ENCODE peak calls at places on chromosomes 7 and 10, in ten cellular contexts. X, B, A, K, V, C, D, S, Q and Z are unnamed samples.

GRCh38 chr7:112462236-112462635 is 12.0 kb downstream of the IFRD1 start:
- DNase-seq in X (no peak), B (no peak), A (no peak), K (peak; percentile 91), V (peak; percentile 80), C (peak; percentile 45), D (peak; percentile 62), S (peak; percentile 64), Q (no peak), Z (no peak)

GRCh38 chr7:112938895-112939588 is 147.6 kb downstream of the GPR85 start:
- DNase-seq in X (peak; percentile 22), B (peak; percentile 50), A (peak; percentile 57), K (peak; percentile 47), V (peak; percentile 63), C (peak; percentile 24), D (peak; percentile 20), S (no peak), Q (peak; percentile 21), Z (peak; percentile 29)

GRCh38 chr7:157414702-157415096 is 77.9 kb downstream of the DNAJB6 start:
- DNase-seq in X (no peak), B (no peak), A (no peak), K (no peak), V (no peak), C (no peak), D (no peak), S (no peak), Q (no peak), Z (no peak)

GRCh38 chr7:317643-318405 is 27.9 kb downstream of the FOXL3 start:
- DNase-seq in X (no peak), B (no peak), A (peak; percentile 13), K (no peak), V (no peak), C (no peak), D (no peak), S (no peak), Q (no peak), Z (no peak)

GRCh38 chr7:36034020-36034419 is 119.0 kb upstream of the EEPD1 start:
- DNase-seq in X (no peak), B (no peak), A (no peak), K (peak; percentile 76), V (no peak), C (no peak), D (peak; percentile 38), S (no peak), Q (peak; percentile 41), Z (no peak)

GRCh38 chr10:114401195-114401741 is 3.0 kb downstream of the AFAP1L2 start:
- DNase-seq in X (peak; percentile 79), B (no peak), A (no peak), K (peak; percentile 89), V (peak; percentile 72), C (peak; percentile 58), D (no peak), S (peak; percentile 72), Q (no peak), Z (no peak)

GRCh38 chr10:108597031-108597430 is 1326.3 kb downstream of the XPNPEP1 start:
- DNase-seq in X (no peak), B (no peak), A (no peak), K (peak; percentile 84), V (no peak), C (no peak), D (no peak), S (no peak), Q (no peak), Z (no peak)

GRCh38 chr7:84790873-84791272 is 396.0 kb downstream of the SEMA3D start:
- DNase-seq in X (no peak), B (no peak), A (no peak), K (peak; percentile 83), V (no peak), C (no peak), D (no peak), S (peak; percentile 53), Q (no peak), Z (no peak)

GRCh38 chr7:139479620-139480019 is 3.9 kb downstream of the KLRG2 start:
- DNase-seq in X (no peak), B (no peak), A (no peak), K (no peak), V (no peak), C (no peak), D (no peak), S (no peak), Q (no peak), Z (no peak)

GRCh38 chr10:98908868-98909267 is 326.8 kb downstream of the HPSE2 start:
- DNase-seq in X (no peak), B (no peak), A (no peak), K (no peak), V (no peak), C (no peak), D (no peak), S (no peak), Q (no peak), Z (no peak)

GRCh38 chr10:84308021-84308420 is 20.4 kb upstream of the CCSER2 start:
- DNase-seq in X (no peak), B (no peak), A (no peak), K (no peak), V (no peak), C (no peak), D (no peak), S (no peak), Q (no peak), Z (no peak)

GRCh38 chr10:110460111-110460809 is 37.4 kb upstream of the DUSP5 start:
- DNase-seq in X (peak; percentile 34), B (peak; percentile 95), A (peak; percentile 27), K (no peak), V (peak; percentile 58), C (peak; percentile 16), D (no peak), S (no peak), Q (no peak), Z (no peak)

GRCh38 chr10:128086003-128086863 is 40.0 kb downstream of the MKI67 start:
- DNase-seq in X (no peak), B (no peak), A (peak; percentile 76), K (no peak), V (peak; percentile 53), C (no peak), D (no peak), S (no peak), Q (no peak), Z (no peak)

GRCh38 chr7:26508481-26508880 is 216.8 kb downstream of the SNX10 start:
- DNase-seq in X (no peak), B (no peak), A (no peak), K (no peak), V (no peak), C (no peak), D (no peak), S (no peak), Q (no peak), Z (no peak)

GRCh38 chr7:151260883-151261282 is 12.4 kb upstream of the SMARCD3 start:
- DNase-seq in X (no peak), B (no peak), A (no peak), K (no peak), V (no peak), C (no peak), D (no peak), S (no peak), Q (no peak), Z (no peak)

GRCh38 chr7:151269511-151269910 is 21.0 kb upstream of the SMARCD3 start:
- DNase-seq in X (no peak), B (no peak), A (no peak), K (no peak), V (no peak), C (no peak), D (no peak), S (no peak), Q (no peak), Z (no peak)

GRCh38 chr7:151261534-151261933 is 13.0 kb upstream of the SMARCD3 start:
- DNase-seq in X (no peak), B (no peak), A (no peak), K (peak; percentile 28), V (no peak), C (no peak), D (no peak), S (no peak), Q (no peak), Z (no peak)

GRCh38 chr7:151264615-151265014 is 16.1 kb upstream of the SMARCD3 start:
- DNase-seq in X (no peak), B (no peak), A (no peak), K (no peak), V (no peak), C (no peak), D (no peak), S (no peak), Q (no peak), Z (no peak)

GRCh38 chr7:151265351-151265931 is 16.9 kb upstream of the SMARCD3 start:
- DNase-seq in X (no peak), B (no peak), A (no peak), K (no peak), V (no peak), C (no peak), D (no peak), S (no peak), Q (no peak), Z (no peak)
- TF ChIP-seq CTCF in X (no peak), B (no peak), A (no peak), K (no peak), V (no peak), C (no peak), D (no peak), S (no peak), Q (no peak), Z (no peak)

GRCh38 chr10:87054373-87055295 is 34.5 kb downstream of the FAM25A start:
- DNase-seq in X (no peak), B (no peak), A (no peak), K (peak; percentile 58), V (no peak), C (peak; percentile 59), D (no peak), S (peak; percentile 7), Q (no peak), Z (no peak)
- TF ChIP-seq CTCF in X (no peak), B (no peak), A (no peak), K (peak; percentile 41), V (no peak), C (peak; percentile 55), D (no peak), S (peak; percentile 27), Q (no peak), Z (peak; percentile 21)

GRCh38 chr7:30396379-30396778 is 82.2 kb downstream of the NOD1 start:
- DNase-seq in X (no peak), B (no peak), A (no peak), K (no peak), V (no peak), C (no peak), D (no peak), S (no peak), Q (no peak), Z (no peak)
- TF ChIP-seq CTCF in X (peak; percentile 32), B (no peak), A (no peak), K (peak; percentile 17), V (no peak), C (peak; percentile 47), D (no peak), S (peak; percentile 13), Q (peak; percentile 21), Z (no peak)

GRCh38 chr7:17474724-17475344 is 176.4 kb downstream of the AHR start:
- DNase-seq in X (no peak), B (no peak), A (peak; percentile 23), K (no peak), V (no peak), C (no peak), D (no peak), S (no peak), Q (peak; percentile 3), Z (no peak)

GRCh38 chr7:17472518-17472917 is 174.1 kb downstream of the AHR start:
- DNase-seq in X (no peak), B (no peak), A (no peak), K (no peak), V (no peak), C (no peak), D (no peak), S (no peak), Q (no peak), Z (no peak)

GRCh38 chr7:17477182-17477581 is 178.7 kb downstream of the AHR start:
- DNase-seq in X (no peak), B (no peak), A (no peak), K (no peak), V (no peak), C (no peak), D (no peak), S (no peak), Q (no peak), Z (no peak)

GRCh38 chr7:17472939-17473338 is 174.5 kb downstream of the AHR start:
- DNase-seq in X (no peak), B (no peak), A (no peak), K (no peak), V (no peak), C (no peak), D (no peak), S (no peak), Q (no peak), Z (no peak)
- TF ChIP-seq CTCF in X (no peak), B (no peak), A (no peak), K (no peak), V (no peak), C (no peak), D (no peak), S (no peak), Q (no peak), Z (no peak)